ENCODE peak calls at places on chromosome 20, in seven cellular contexts. U is NCI-H1092 treated with DMSO at 0.1 percent for 48 hours, M is breast epithelium, D is brain microvascular endothelial cell, C is HS-27A, S is nephron progenitor cell, F is fibroblast of mammary gland. L is an unnamed sample.

GRCh38 chr20:14775778-14776177 is 438.4 kb upstream of the FLRT3 start:
- DNase-seq in S (no peak), M (peak), C (peak), D (peak), U (no peak), F (peak), L (no peak)

GRCh38 chr20:37567671-37568588 is 40.3 kb upstream of the BLCAP start:
- DNase-seq in C (no peak), M (no peak), D (no peak), U (peak), F (no peak), S (peak), L (peak)

GRCh38 chr20:20549267-20549612 is 163.2 kb downstream of the RALGAPA2 start:
- DNase-seq in M (no peak), S (no peak), C (no peak), D (no peak), F (peak), U (peak), L (no peak)

GRCh38 chr20:46954490-46955038 is 59.9 kb downstream of the EYA2 start:
- DNase-seq in C (peak), D (peak), M (peak), F (peak), U (no peak), S (no peak), L (no peak)

GRCh38 chr20:45218133-45218532 is 3.0 kb upstream of the SEMG2 start:
- DNase-seq in D (no peak), U (no peak), M (no peak), C (no peak), S (no peak), F (no peak), L (no peak)

GRCh38 chr20:47681977-47682812 is 103.1 kb downstream of the SULF2 start:
- DNase-seq in S (no peak), C (no peak), F (peak), U (no peak), D (no peak), M (no peak), L (no peak)

GRCh38 chr20:35171753-35172433 is at the start of gene PROCR:
- DNase-seq in F (peak), U (no peak), C (peak), D (peak), S (peak), M (peak), L (peak)

GRCh38 chr20:49567421-49568256 is at the start of gene PTGIS:
- DNase-seq in C (no peak), F (no peak), S (peak), U (no peak), M (no peak), D (no peak), L (peak)

GRCh38 chr20:63089051-63089907 is 82.5 kb upstream of the BHLHE23 start:
- DNase-seq in D (no peak), U (no peak), S (peak), C (no peak), M (no peak), F (no peak), L (peak)

GRCh38 chr20:57435498-57436222 is 44.5 kb downstream of the RBM38 start:
- DNase-seq in U (peak), C (no peak), M (peak), S (no peak), D (peak), F (no peak), L (peak)

GRCh38 chr20:17602493-17602892 is 32.6 kb downstream of the DSTN start:
- DNase-seq in S (no peak), C (no peak), F (no peak), M (no peak), U (no peak), D (no peak), L (no peak)

GRCh38 chr20:62355527-62356142 is 11.5 kb downstream of the LAMA5 start:
- DNase-seq in U (no peak), D (peak), M (no peak), C (no peak), S (peak), F (peak), L (no peak)

GRCh38 chr20:51953731-51954340 is 151.5 kb upstream of the SALL4 start:
- DNase-seq in C (no peak), U (no peak), F (no peak), M (no peak), S (no peak), D (no peak), L (no peak)

GRCh38 chr20:62083312-62083711 is 17.6 kb upstream of the TAF4 start:
- DNase-seq in U (no peak), S (no peak), D (no peak), M (no peak), C (no peak), F (no peak), L (no peak)

GRCh38 chr20:60586417-60587105 is 628.3 kb downstream of the CDH26 start:
- DNase-seq in D (no peak), S (no peak), M (no peak), F (no peak), C (no peak), U (peak), L (no peak)

GRCh38 chr20:52484438-52484837 is 292.9 kb upstream of the ZFP64 start:
- DNase-seq in M (no peak), C (peak), F (no peak), D (no peak), U (no peak), S (no peak), L (no peak)

GRCh38 chr20:5746064-5746463 is 4.1 kb upstream of the SHLD1 start:
- DNase-seq in U (no peak), S (no peak), M (no peak), D (no peak), C (no peak), F (no peak), L (no peak)

GRCh38 chr20:34706912-34707784 is 3.0 kb downstream of the TP53INP2 start:
- DNase-seq in C (no peak), M (no peak), F (no peak), D (no peak), S (no peak), U (no peak), L (no peak)

GRCh38 chr20:22430746-22431168 is 153.6 kb downstream of the FOXA2 start:
- DNase-seq in F (no peak), S (peak), D (no peak), U (no peak), C (no peak), M (no peak), L (no peak)

GRCh38 chr20:44133424-44133823 is 53.6 kb downstream of the JPH2 start:
- DNase-seq in C (no peak), D (no peak), S (no peak), U (peak), F (no peak), M (no peak), L (no peak)

GRCh38 chr20:59817846-59818245 is 115.6 kb downstream of the SYCP2 start:
- DNase-seq in C (no peak), S (no peak), D (no peak), U (no peak), M (no peak), F (no peak), L (no peak)

GRCh38 chr20:20417891-20418676 is 50.2 kb downstream of the INSM1 start:
- DNase-seq in U (no peak), C (no peak), D (no peak), M (no peak), F (no peak), S (no peak), L (peak)

GRCh38 chr20:54029176-54029575 is 41.2 kb downstream of the BCAS1 start:
- DNase-seq in F (no peak), D (no peak), U (no peak), C (no peak), S (no peak), M (no peak), L (no peak)

GRCh38 chr20:10381477-10381876 is 52.5 kb downstream of the MKKS start:
- DNase-seq in U (no peak), D (no peak), F (peak), S (no peak), C (no peak), M (no peak), L (no peak)

GRCh38 chr20:53940883-53941546 is 129.4 kb downstream of the BCAS1 start:
- DNase-seq in U (no peak), F (peak), S (peak), C (peak), D (peak), M (no peak), L (no peak)

GRCh38 chr20:13656721-13657368 is 18.1 kb upstream of the TASP1 start:
- DNase-seq in D (no peak), U (no peak), F (no peak), S (no peak), C (no peak), M (no peak), L (no peak)

GRCh38 chr20:34724172-34724571 is 20.0 kb downstream of the TP53INP2 start:
- DNase-seq in F (no peak), C (no peak), D (no peak), U (no peak), M (no peak), S (no peak), L (no peak)

GRCh38 chr20:14069796-14070195 is 74.5 kb downstream of the MACROD2 start:
- DNase-seq in S (no peak), F (peak), M (no peak), D (peak), C (peak), U (no peak), L (no peak)

GRCh38 chr20:5691918-5692618 is 58.1 kb upstream of the SHLD1 start:
- DNase-seq in U (peak), F (no peak), S (peak), M (no peak), D (no peak), C (no peak), L (peak)

GRCh38 chr20:21047981-21048380 is 58.2 kb downstream of the LINC00237 start:
- DNase-seq in C (no peak), M (no peak), U (no peak), F (no peak), D (no peak), S (no peak), L (no peak)

GRCh38 chr20:34302312-34302722 is 838 bp downstream of the AHCY start:
- DNase-seq in M (no peak), U (no peak), C (no peak), S (no peak), D (peak), F (peak), L (no peak)

GRCh38 chr20:41330343-41330720 is 10.3 kb upstream of the LPIN3 start:
- DNase-seq in C (no peak), U (no peak), M (no peak), S (no peak), F (no peak), D (peak), L (peak)

GRCh38 chr20:57682184-57683038 is 27.4 kb downstream of the PMEPA1 start:
- DNase-seq in S (no peak), F (no peak), D (no peak), U (no peak), C (no peak), M (no peak), L (no peak)

GRCh38 chr20:56816349-56816748 is 187.2 kb downstream of the TFAP2C start:
- DNase-seq in U (no peak), D (no peak), M (no peak), S (no peak), F (no peak), C (no peak), L (no peak)

GRCh38 chr20:717817-718216 is 42.2 kb upstream of the SCRT2 start:
- DNase-seq in M (no peak), F (no peak), U (no peak), S (no peak), D (no peak), C (no peak), L (no peak)

GRCh38 chr20:20712004-20712473 is 405 bp downstream of the RALGAPA2 start:
- DNase-seq in U (peak), C (no peak), D (no peak), M (no peak), F (no peak), S (no peak), L (peak)

GRCh38 chr20:13670160-13670559 is 31.4 kb upstream of the TASP1 start:
- DNase-seq in C (no peak), F (no peak), D (no peak), M (no peak), U (no peak), S (no peak), L (no peak)

GRCh38 chr20:48740269-48740603 is 87.6 kb downstream of the PREX1 start:
- DNase-seq in F (no peak), U (no peak), D (no peak), C (no peak), M (no peak), S (no peak), L (no peak)

L was measured in Peyer's patch.